ENCODE peak calls at places on chromosomes 11 and 22, in eight cellular contexts. One of them, this sample, is unnamed.

GRCh38 chr11:126197277-126197939 is 14.0 kb downstream of the RPUSD4 start:
- DNase-seq in cardiac muscle cell: no peak
- DNase-seq in adrenal gland: no peak
- DNase-seq in heart right ventricle: no peak
- DNase-seq in heart left ventricle: no peak
- DNase-seq in psoas muscle: peak
- DNase-seq in suprapubic skin: no peak
- DNase-seq in mesendoderm: peak
- DNase-seq in this sample: no peak

GRCh38 chr11:5564259-5565019 is 16.1 kb upstream of the OR52H1 start:
- DNase-seq in cardiac muscle cell: no peak
- DNase-seq in adrenal gland: no peak
- DNase-seq in heart right ventricle: no peak
- DNase-seq in heart left ventricle: no peak
- DNase-seq in psoas muscle: no peak
- DNase-seq in suprapubic skin: no peak
- DNase-seq in mesendoderm: peak
- DNase-seq in this sample: no peak

GRCh38 chr11:107587306-107587979 is 3.5 kb upstream of the ELMOD1 start:
- DNase-seq in cardiac muscle cell: peak
- DNase-seq in adrenal gland: no peak
- DNase-seq in heart right ventricle: no peak
- DNase-seq in heart left ventricle: no peak
- DNase-seq in psoas muscle: no peak
- DNase-seq in suprapubic skin: no peak
- DNase-seq in mesendoderm: no peak
- DNase-seq in this sample: no peak

GRCh38 chr11:114775849-114776621 is 97.7 kb downstream of the NXPE2 start:
- DNase-seq in cardiac muscle cell: peak
- DNase-seq in adrenal gland: no peak
- DNase-seq in heart right ventricle: peak
- DNase-seq in heart left ventricle: peak
- DNase-seq in psoas muscle: no peak
- DNase-seq in suprapubic skin: no peak
- DNase-seq in mesendoderm: no peak
- DNase-seq in this sample: no peak

GRCh38 chr11:25441432-25441831 is 890.5 kb upstream of the ANO3 start:
- DNase-seq in cardiac muscle cell: peak
- DNase-seq in adrenal gland: no peak
- DNase-seq in heart right ventricle: no peak
- DNase-seq in heart left ventricle: no peak
- DNase-seq in psoas muscle: no peak
- DNase-seq in suprapubic skin: no peak
- DNase-seq in mesendoderm: no peak
- DNase-seq in this sample: no peak

GRCh38 chr11:12950681-12951080 is 58.4 kb upstream of the RASSF10 start:
- DNase-seq in cardiac muscle cell: peak
- DNase-seq in adrenal gland: no peak
- DNase-seq in heart right ventricle: no peak
- DNase-seq in heart left ventricle: no peak
- DNase-seq in psoas muscle: no peak
- DNase-seq in suprapubic skin: no peak
- DNase-seq in mesendoderm: peak
- DNase-seq in this sample: no peak

GRCh38 chr11:110086892-110087309 is 6.3 kb upstream of the ZC3H12C start:
- DNase-seq in cardiac muscle cell: peak
- DNase-seq in adrenal gland: no peak
- DNase-seq in heart right ventricle: no peak
- DNase-seq in heart left ventricle: no peak
- DNase-seq in psoas muscle: no peak
- DNase-seq in suprapubic skin: no peak
- DNase-seq in mesendoderm: no peak
- DNase-seq in this sample: no peak

GRCh38 chr11:128904872-128905344 is 13.8 kb downstream of the KCNJ5 start:
- DNase-seq in cardiac muscle cell: no peak
- DNase-seq in adrenal gland: peak
- DNase-seq in heart right ventricle: peak
- DNase-seq in heart left ventricle: peak
- DNase-seq in psoas muscle: peak
- DNase-seq in suprapubic skin: no peak
- DNase-seq in mesendoderm: peak
- DNase-seq in this sample: no peak

GRCh38 chr11:111306321-111306720 is 8.0 kb downstream of the POU2AF3 start:
- DNase-seq in cardiac muscle cell: no peak
- DNase-seq in adrenal gland: no peak
- DNase-seq in heart right ventricle: no peak
- DNase-seq in heart left ventricle: no peak
- DNase-seq in psoas muscle: no peak
- DNase-seq in suprapubic skin: no peak
- DNase-seq in mesendoderm: no peak
- DNase-seq in this sample: no peak

GRCh38 chr11:57475671-57476222 is 15.4 kb downstream of the RTN4RL2 start:
- DNase-seq in cardiac muscle cell: no peak
- DNase-seq in adrenal gland: no peak
- DNase-seq in heart right ventricle: no peak
- DNase-seq in heart left ventricle: no peak
- DNase-seq in psoas muscle: no peak
- DNase-seq in suprapubic skin: no peak
- DNase-seq in mesendoderm: no peak
- DNase-seq in this sample: no peak

GRCh38 chr11:93591247-93591898 is 48.2 kb upstream of the SMCO4 start:
- DNase-seq in cardiac muscle cell: peak
- DNase-seq in adrenal gland: no peak
- DNase-seq in heart right ventricle: no peak
- DNase-seq in heart left ventricle: no peak
- DNase-seq in psoas muscle: no peak
- DNase-seq in suprapubic skin: no peak
- DNase-seq in mesendoderm: peak
- DNase-seq in this sample: no peak

GRCh38 chr11:92380882-92381281 is 156.3 kb downstream of the FAT3 start:
- DNase-seq in cardiac muscle cell: peak
- DNase-seq in adrenal gland: no peak
- DNase-seq in heart right ventricle: no peak
- DNase-seq in heart left ventricle: no peak
- DNase-seq in psoas muscle: no peak
- DNase-seq in suprapubic skin: no peak
- DNase-seq in mesendoderm: no peak
- DNase-seq in this sample: no peak
- H3K27ac ChIP-seq in cardiac muscle cell: no peak
- H3K27ac ChIP-seq in adrenal gland: no peak
- H3K27ac ChIP-seq in heart right ventricle: no peak
- H3K27ac ChIP-seq in heart left ventricle: no peak
- H3K27ac ChIP-seq in psoas muscle: no peak
- H3K27ac ChIP-seq in suprapubic skin: no peak
- H3K27ac ChIP-seq in mesendoderm: no peak
- H3K27ac ChIP-seq in this sample: no peak

GRCh38 chr11:2264366-2265011 is 5.9 kb downstream of the ASCL2 start:
- DNase-seq in cardiac muscle cell: no peak
- DNase-seq in adrenal gland: no peak
- DNase-seq in heart right ventricle: no peak
- DNase-seq in heart left ventricle: no peak
- DNase-seq in psoas muscle: no peak
- DNase-seq in suprapubic skin: no peak
- DNase-seq in mesendoderm: no peak
- DNase-seq in this sample: no peak
- H3K27ac ChIP-seq in cardiac muscle cell: no peak
- H3K27ac ChIP-seq in adrenal gland: no peak
- H3K27ac ChIP-seq in heart right ventricle: no peak
- H3K27ac ChIP-seq in heart left ventricle: no peak
- H3K27ac ChIP-seq in psoas muscle: no peak
- H3K27ac ChIP-seq in suprapubic skin: no peak
- H3K27ac ChIP-seq in mesendoderm: no peak
- H3K27ac ChIP-seq in this sample: no peak

GRCh38 chr11:66745356-66746235 is 16.6 kb upstream of the SPTBN2 start:
- DNase-seq in cardiac muscle cell: no peak
- DNase-seq in adrenal gland: peak
- DNase-seq in heart right ventricle: peak
- DNase-seq in heart left ventricle: no peak
- DNase-seq in psoas muscle: no peak
- DNase-seq in suprapubic skin: peak
- DNase-seq in mesendoderm: peak
- DNase-seq in this sample: no peak
- H3K27ac ChIP-seq in cardiac muscle cell: no peak
- H3K27ac ChIP-seq in adrenal gland: peak
- H3K27ac ChIP-seq in heart right ventricle: no peak
- H3K27ac ChIP-seq in heart left ventricle: peak
- H3K27ac ChIP-seq in psoas muscle: no peak
- H3K27ac ChIP-seq in suprapubic skin: peak
- H3K27ac ChIP-seq in mesendoderm: no peak
- H3K27ac ChIP-seq in this sample: no peak

DNA sequence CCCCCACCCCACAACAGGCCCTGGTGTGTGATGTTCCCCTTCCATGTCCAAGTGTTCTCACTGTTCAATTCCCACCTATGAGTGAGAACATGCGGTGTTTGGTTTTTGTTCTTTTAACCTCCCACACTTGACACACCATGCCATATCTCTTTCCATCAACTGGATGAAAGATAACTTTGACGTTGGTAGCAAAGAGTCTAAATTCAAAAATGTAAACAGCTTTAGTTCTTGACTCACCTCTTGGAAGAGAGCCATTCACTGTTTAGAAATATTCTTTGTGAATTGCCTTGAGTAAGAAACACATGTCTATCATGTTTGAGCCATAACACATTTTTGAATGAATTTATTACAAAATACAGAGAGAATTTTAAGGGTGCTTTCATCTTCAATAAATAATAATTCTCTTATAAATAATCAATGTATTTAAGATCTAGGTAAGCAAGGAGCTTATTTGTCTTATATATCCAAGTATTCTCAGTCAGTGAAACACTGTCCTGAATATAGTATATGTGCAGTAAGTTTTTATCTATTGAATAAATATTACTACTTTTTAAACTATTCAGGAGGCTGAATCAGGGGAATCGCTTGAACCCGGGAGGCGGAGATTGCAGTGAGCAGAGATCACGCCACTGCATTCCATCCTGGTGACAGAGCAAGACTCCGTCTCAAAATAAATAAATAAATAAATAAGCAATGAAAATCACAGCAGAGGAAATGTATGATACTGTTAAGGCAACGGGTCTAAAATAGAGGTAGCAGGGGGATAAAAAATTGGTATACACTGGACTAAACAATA is 6.7 kb downstream of the CARD18 start:
- DNase-seq in cardiac muscle cell: peak
- DNase-seq in adrenal gland: no peak
- DNase-seq in heart right ventricle: no peak
- DNase-seq in heart left ventricle: no peak
- DNase-seq in psoas muscle: no peak
- DNase-seq in suprapubic skin: no peak
- DNase-seq in mesendoderm: no peak
- DNase-seq in this sample: no peak
- H3K27ac ChIP-seq in cardiac muscle cell: no peak
- H3K27ac ChIP-seq in adrenal gland: no peak
- H3K27ac ChIP-seq in heart right ventricle: no peak
- H3K27ac ChIP-seq in heart left ventricle: no peak
- H3K27ac ChIP-seq in psoas muscle: no peak
- H3K27ac ChIP-seq in suprapubic skin: no peak
- H3K27ac ChIP-seq in mesendoderm: no peak
- H3K27ac ChIP-seq in this sample: no peak

GRCh38 chr22:40636380-40637180 is at the start of gene MRTFA:
- DNase-seq in cardiac muscle cell: peak
- DNase-seq in adrenal gland: peak
- DNase-seq in heart right ventricle: peak
- DNase-seq in heart left ventricle: peak
- DNase-seq in psoas muscle: peak
- DNase-seq in suprapubic skin: peak
- DNase-seq in mesendoderm: peak
- DNase-seq in this sample: peak
- H3K27ac ChIP-seq in cardiac muscle cell: peak
- H3K27ac ChIP-seq in adrenal gland: peak
- H3K27ac ChIP-seq in heart right ventricle: peak
- H3K27ac ChIP-seq in heart left ventricle: peak
- H3K27ac ChIP-seq in psoas muscle: peak
- H3K27ac ChIP-seq in suprapubic skin: peak
- H3K27ac ChIP-seq in mesendoderm: peak
- H3K27ac ChIP-seq in this sample: peak

GRCh38 chr11:3049430-3050243 is 7.6 kb downstream of the CARS1 start:
- DNase-seq in cardiac muscle cell: peak
- DNase-seq in adrenal gland: peak
- DNase-seq in heart right ventricle: peak
- DNase-seq in heart left ventricle: peak
- DNase-seq in psoas muscle: peak
- DNase-seq in suprapubic skin: peak
- DNase-seq in mesendoderm: no peak
- DNase-seq in this sample: no peak
- H3K27ac ChIP-seq in cardiac muscle cell: no peak
- H3K27ac ChIP-seq in adrenal gland: peak
- H3K27ac ChIP-seq in heart right ventricle: no peak
- H3K27ac ChIP-seq in heart left ventricle: peak
- H3K27ac ChIP-seq in psoas muscle: peak
- H3K27ac ChIP-seq in suprapubic skin: peak
- H3K27ac ChIP-seq in mesendoderm: no peak
- H3K27ac ChIP-seq in this sample: no peak

GRCh38 chr22:37517826-37518450 is 1.3 kb downstream of the CARD10 start:
- DNase-seq in cardiac muscle cell: no peak
- DNase-seq in adrenal gland: no peak
- DNase-seq in heart right ventricle: no peak
- DNase-seq in heart left ventricle: peak
- DNase-seq in psoas muscle: no peak
- DNase-seq in suprapubic skin: no peak
- DNase-seq in mesendoderm: no peak
- DNase-seq in this sample: no peak
- H3K27ac ChIP-seq in cardiac muscle cell: no peak
- H3K27ac ChIP-seq in adrenal gland: no peak
- H3K27ac ChIP-seq in heart right ventricle: peak
- H3K27ac ChIP-seq in heart left ventricle: peak
- H3K27ac ChIP-seq in psoas muscle: peak
- H3K27ac ChIP-seq in suprapubic skin: no peak
- H3K27ac ChIP-seq in mesendoderm: no peak
- H3K27ac ChIP-seq in this sample: no peak

DNA sequence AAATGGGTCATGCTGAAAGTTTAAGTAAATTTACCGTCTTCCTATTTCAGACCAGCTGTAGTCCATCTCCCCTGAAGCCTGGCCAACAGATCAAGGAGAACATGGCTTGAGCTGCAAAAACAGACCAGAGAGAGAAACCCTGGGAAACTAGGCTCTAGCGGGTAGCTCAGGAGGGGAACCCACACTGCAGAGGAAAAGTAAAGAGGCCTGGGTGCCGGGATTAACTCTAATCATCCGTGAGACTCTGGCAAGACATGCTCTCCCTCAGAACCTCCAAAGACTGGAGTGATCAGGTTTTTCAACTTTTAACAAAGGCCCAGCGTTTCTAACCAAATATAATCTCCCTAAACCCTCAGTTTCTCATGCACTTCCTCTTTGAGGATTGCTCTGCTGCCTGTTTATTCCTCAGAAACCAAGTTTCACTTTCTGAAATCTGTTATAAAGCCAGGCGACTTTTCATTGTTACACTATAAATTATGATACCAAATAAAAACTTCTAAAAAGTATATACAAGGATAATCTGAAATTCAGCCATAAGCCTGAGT is 67.4 kb downstream of the GAB2 start:
- DNase-seq in cardiac muscle cell: peak
- DNase-seq in adrenal gland: no peak
- DNase-seq in heart right ventricle: no peak
- DNase-seq in heart left ventricle: peak
- DNase-seq in psoas muscle: no peak
- DNase-seq in suprapubic skin: no peak
- DNase-seq in mesendoderm: peak
- DNase-seq in this sample: no peak
- H3K27ac ChIP-seq in cardiac muscle cell: no peak
- H3K27ac ChIP-seq in adrenal gland: peak
- H3K27ac ChIP-seq in heart right ventricle: peak
- H3K27ac ChIP-seq in heart left ventricle: peak
- H3K27ac ChIP-seq in psoas muscle: peak
- H3K27ac ChIP-seq in suprapubic skin: peak
- H3K27ac ChIP-seq in mesendoderm: no peak
- H3K27ac ChIP-seq in this sample: no peak